ENCODE peak calls at places on chromosome 16, in four cellular contexts. D is K562, P is GM12878, R is A549. B is an unnamed sample.

GRCh38 chr16:54284319-54284930 is 2.2 kb downstream of the IRX3 start:
- DNase-seq in D (no peak), P (no peak), R (no peak), B (peak)

GRCh38 chr16:30185141-30185682 is 1.8 kb downstream of the CORO1A start:
- DNase-seq in D (no peak), P (no peak), R (no peak), B (no peak)

GRCh38 chr16:79618712-79619050 is 18.1 kb upstream of the MAF start:
- DNase-seq in D (no peak), P (no peak), R (no peak), B (peak)

GRCh38 chr16:79599837-79600635 is 501 bp downstream of the MAF start:
- DNase-seq in D (no peak), P (no peak), R (peak), B (peak)

GRCh38 chr16:29231231-29231630 is 175.3 kb downstream of the NPIPB11 start:
- DNase-seq in D (no peak), P (no peak), R (no peak), B (no peak)

GRCh38 chr16:27389272-27389961 is 12.6 kb upstream of the IL21R start:
- DNase-seq in D (no peak), P (peak), R (no peak), B (no peak)

GRCh38 chr16:85316321-85316919 is 204.1 kb upstream of the CIBAR2 start:
- DNase-seq in D (peak), P (no peak), R (peak), B (peak)

GRCh38 chr16:12896562-12896961 is 4.8 kb upstream of the SHISA9 start:
- DNase-seq in D (peak), P (no peak), R (no peak), B (peak)

GRCh38 chr16:82627811-82628339 is 1.1 kb downstream of the CDH13 start:
- DNase-seq in D (no peak), P (no peak), R (no peak), B (no peak)

GRCh38 chr16:11417487-11417886 is 72.2 kb downstream of the RMI2 start:
- DNase-seq in D (no peak), P (no peak), R (no peak), B (no peak)

GRCh38 chr16:559021-559380 is 1.2 kb upstream of the PRR35 start:
- DNase-seq in D (no peak), P (no peak), R (no peak), B (no peak)

GRCh38 chr16:89401205-89401604 is 89.2 kb downstream of the ANKRD11 start:
- DNase-seq in D (no peak), P (no peak), R (no peak), B (no peak)

GRCh38 chr16:89397331-89397861 is 93.0 kb downstream of the ANKRD11 start:
- DNase-seq in D (no peak), P (no peak), R (no peak), B (no peak)

GRCh38 chr16:89396156-89396555 is 94.2 kb downstream of the ANKRD11 start:
- DNase-seq in D (no peak), P (no peak), R (no peak), B (no peak)

GRCh38 chr16:89400740-89401139 is 89.6 kb downstream of the ANKRD11 start:
- DNase-seq in D (no peak), P (no peak), R (no peak), B (no peak)

DNA sequence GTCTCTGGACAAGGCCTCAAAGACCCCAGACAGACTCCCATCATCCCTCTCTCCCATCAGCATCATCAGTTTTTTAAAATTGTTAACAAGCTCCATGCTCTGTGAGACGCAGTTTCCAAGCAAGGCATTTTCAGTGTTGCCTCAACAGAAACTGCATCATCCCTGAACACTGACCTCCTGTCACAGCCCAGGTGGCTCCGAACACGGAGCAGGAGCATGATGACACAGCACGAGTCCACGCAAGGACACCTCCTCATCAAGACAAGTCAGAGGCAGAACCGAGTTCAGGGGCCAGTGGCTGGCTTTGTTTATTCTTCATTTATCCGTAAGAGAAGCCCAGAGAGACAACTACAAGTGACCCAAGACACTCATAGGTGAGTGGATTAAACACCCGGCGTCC is 91.4 kb downstream of the ANKRD11 start:
- DNase-seq in D (no peak), P (no peak), R (no peak), B (no peak)
- H3K4me3 ChIP-seq in D (no peak), P (no peak), R (no peak), B (no peak)

DNA sequence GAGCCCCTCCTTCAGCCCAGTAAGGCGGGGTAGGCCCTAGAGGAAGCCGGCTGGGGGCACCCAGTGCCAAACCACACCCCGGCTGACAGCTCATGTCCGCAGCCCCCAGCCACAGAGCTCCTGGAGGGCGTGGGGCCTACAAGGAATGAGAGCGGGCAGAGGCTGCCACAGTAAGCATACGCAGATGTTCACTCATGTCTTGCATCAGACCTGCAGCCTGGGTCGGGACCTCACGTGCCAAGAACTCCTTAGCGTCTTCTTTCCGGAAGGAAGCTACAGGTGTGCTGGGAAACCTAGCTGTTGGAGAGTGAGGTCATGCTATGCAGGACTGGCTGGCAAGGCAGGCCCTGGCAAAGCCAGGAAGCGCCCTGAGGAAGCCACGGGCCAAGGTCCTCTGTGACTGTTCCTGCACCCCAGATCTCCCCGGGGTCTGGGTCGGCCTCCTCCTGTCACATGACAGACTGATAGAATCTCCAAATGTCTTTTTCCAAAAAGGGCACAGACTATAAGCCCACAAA is 1.6 kb downstream of the ZNF598 start:
- DNase-seq in D (peak), P (no peak), R (no peak), B (peak)
- TF ChIP-seq POLR2A in D (no peak), P (peak), R (no peak), B (no peak)

GRCh38 chr16:23920446-23920845 is 84.7 kb downstream of the PRKCB start:
- DNase-seq in D (no peak), P (no peak), R (no peak), B (no peak)
- TF ChIP-seq MYC in D (no peak), P (no peak), R (no peak), B (no peak)

DNA sequence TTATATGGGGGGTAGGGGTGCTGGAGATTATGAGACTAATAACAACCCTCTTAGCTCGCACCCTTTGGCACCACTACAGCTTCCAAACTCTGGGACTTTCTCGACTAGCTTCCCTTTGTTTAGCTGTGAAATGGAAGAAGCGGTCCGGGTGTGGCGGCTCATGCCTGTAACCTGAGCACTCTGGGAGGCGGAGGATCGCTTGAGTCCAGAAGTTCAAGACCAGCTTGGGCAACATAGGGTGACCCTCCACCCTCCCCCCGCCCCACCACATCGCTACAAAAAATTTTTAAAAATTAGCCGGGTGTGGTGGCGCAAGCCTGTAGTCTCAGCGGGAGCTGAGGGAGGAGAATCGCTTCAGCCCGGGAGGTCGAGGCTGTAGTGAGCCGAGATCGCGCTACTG is 807 bp upstream of the CDH3 start:
- DNase-seq in D (no peak), P (no peak), R (no peak), B (no peak)
- H3K4me3 ChIP-seq in D (no peak), P (no peak), R (peak), B (no peak)

DNA sequence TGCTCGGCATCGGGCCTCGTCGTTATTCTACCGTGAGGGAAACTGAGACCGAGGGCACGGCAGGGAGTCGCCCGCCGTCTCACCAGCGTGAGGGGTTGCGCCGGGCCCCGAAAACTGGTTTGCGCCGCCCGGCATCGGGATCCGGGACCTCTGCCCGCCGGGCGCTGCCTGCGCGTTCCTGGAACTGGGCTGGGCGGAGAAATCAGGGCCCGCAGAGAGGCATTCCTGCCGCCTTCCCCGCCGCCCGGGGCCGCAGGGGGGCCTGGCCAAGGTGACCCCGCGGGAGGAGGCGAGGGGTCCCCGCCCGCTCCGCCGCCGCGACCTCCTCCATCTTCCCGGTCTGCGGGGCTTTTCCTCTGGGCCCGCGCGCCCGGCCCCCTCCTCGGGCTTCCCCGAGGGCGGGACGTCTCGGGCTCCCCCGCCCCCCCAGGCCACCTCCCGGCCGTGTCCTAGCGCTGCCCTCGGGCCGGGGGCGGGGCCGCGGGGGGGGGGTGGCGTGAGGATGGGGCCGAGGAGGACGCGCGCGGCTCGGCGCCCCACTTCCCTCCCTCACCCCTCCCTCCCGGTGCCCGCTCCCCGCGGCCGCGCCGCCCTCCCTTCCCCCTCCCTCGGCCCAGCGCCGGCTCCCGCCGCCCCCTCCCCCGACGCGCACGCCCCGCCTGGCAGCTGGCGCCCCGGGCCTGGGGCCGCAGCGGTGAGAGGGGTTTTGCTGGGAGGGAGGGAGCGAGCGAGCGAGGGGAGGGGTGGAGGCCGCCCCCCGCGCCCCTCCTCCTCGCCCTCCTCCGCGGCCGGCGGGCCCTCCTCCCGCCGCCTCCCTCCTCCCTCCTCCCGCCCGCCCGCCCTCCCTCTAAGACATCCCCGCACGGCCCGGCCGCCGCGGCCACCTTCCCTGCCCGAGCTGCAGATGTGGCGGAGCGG is at the start of gene GLIS2:
- DNase-seq in D (peak), P (no peak), R (peak), B (peak)
- TF ChIP-seq POLR2A in D (peak), P (no peak), R (no peak), B (no peak)

GRCh38 chr16:65576631-65577030 is 454.8 kb upstream of the CDH11 start:
- DNase-seq in D (no peak), P (no peak), R (no peak), B (peak)

GRCh38 chr16:65574311-65574966 is 452.6 kb upstream of the CDH11 start:
- DNase-seq in D (no peak), P (no peak), R (no peak), B (no peak)

GRCh38 chr16:65576139-65576538 is 454.3 kb upstream of the CDH11 start:
- DNase-seq in D (no peak), P (no peak), R (no peak), B (no peak)

GRCh38 chr16:65570261-65570660 is 448.4 kb upstream of the CDH11 start:
- DNase-seq in D (no peak), P (no peak), R (no peak), B (no peak)

GRCh38 chr16:65572156-65572555 is 450.3 kb upstream of the CDH11 start:
- DNase-seq in D (no peak), P (no peak), R (no peak), B (no peak)
- TF ChIP-seq MYC in D (no peak), P (no peak), R (no peak), B (no peak)

GRCh38 chr16:58026139-58026704 is 668 bp downstream of the MMP15 start:
- DNase-seq in D (peak), P (no peak), R (peak), B (peak)

GRCh38 chr16:58024673-58025350 is 742 bp upstream of the MMP15 start:
- DNase-seq in D (peak), P (no peak), R (no peak), B (peak)

GRCh38 chr16:58025351-58026138 is at the start of gene MMP15:
- DNase-seq in D (peak), P (no peak), R (peak), B (peak)

GRCh38 chr16:58022601-58023371 is 2.8 kb upstream of the MMP15 start:
- DNase-seq in D (no peak), P (no peak), R (no peak), B (no peak)

DNA sequence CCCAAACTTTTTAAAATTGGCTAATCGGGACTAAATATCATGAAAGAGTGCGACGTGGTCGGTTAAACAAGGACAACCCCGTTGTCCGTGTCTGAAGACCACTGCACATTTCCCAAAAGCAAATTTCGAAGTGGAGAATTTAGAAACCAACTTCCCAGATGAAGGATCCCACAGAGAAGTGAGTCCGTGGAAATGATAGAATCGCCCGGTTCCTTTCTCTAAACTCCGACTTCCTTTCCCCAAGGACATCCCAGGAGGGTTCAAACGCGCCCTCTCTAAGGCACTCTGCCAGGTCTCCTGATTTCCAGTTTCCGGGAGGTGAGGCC is 1.2 kb upstream of the MMP15 start:
- DNase-seq in D (no peak), P (no peak), R (no peak), B (no peak)
- H3K4me3 ChIP-seq in D (peak), P (no peak), R (no peak), B (no peak)

DNA sequence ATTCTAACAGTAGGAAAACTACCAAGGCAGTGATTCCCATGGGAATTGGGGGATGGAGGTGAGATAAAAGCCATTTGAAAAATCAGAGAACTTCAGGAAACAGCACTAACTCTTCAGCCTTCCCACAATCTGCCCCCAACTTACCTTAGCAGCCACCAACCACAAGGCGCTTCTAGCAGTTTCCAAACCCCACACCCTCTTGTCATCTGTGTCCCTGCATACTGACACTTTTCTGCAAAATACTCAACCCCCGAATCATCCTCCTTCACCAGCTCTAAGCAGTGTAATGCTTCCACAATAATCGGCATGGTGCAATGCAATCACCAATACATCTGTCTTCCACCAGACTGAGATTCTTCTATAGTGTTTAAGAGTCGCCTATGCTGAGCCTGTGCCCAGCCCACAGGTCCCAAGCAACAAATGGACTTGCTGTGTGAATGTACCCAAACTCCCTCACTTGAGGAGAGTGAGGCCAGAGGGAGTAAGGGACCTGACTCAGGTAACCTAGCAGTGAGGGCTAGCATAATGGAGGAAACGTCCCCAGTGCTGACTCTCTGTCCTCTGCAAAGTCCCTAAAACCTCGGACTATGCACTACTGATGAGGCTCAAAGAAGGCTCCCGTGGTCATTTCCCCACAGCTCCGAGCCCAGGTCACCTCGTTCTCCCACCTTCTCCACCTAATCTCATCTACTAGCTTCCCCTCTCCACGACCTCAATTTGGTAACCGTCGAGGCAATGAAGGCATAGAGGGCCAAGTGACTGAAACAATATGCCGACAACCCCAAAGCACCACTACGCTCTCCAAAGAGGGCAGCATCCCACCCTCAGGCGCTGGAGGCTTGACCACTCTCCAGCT is 902 bp downstream of the DYNC1LI2 start:
- DNase-seq in D (no peak), P (no peak), R (no peak), B (peak)
- TF ChIP-seq POLR2A in D (no peak), P (no peak), R (no peak), B (no peak)

B was measured in NB4.